ENCODE peak calls at places on chromosomes 2 and 18, in eight cellular contexts. One of them, this sample, is unnamed.

GRCh38 chr2:84870306-84870705 is 10.6 kb downstream of the TRABD2A start:
- DNase-seq in keratinocyte: no peak
- DNase-seq in small intestine: no peak
- DNase-seq in stomach: no peak
- DNase-seq in aorta: no peak
- DNase-seq in left lung: no peak
- DNase-seq in psoas muscle: no peak
- DNase-seq in cardiac muscle cell: no peak
- DNase-seq in this sample: no peak

GRCh38 chr18:28802546-28802945 is 625.6 kb upstream of the CDH2 start:
- DNase-seq in keratinocyte: no peak
- DNase-seq in small intestine: no peak
- DNase-seq in stomach: no peak
- DNase-seq in aorta: no peak
- DNase-seq in left lung: no peak
- DNase-seq in psoas muscle: no peak
- DNase-seq in cardiac muscle cell: no peak
- DNase-seq in this sample: no peak

GRCh38 chr18:49519041-49519971 is 32.3 kb upstream of the C18orf32 start:
- DNase-seq in keratinocyte: no peak
- DNase-seq in small intestine: no peak
- DNase-seq in stomach: no peak
- DNase-seq in aorta: no peak
- DNase-seq in left lung: no peak
- DNase-seq in psoas muscle: no peak
- DNase-seq in cardiac muscle cell: peak; percentile 60
- DNase-seq in this sample: peak; percentile 9

GRCh38 chr2:37149626-37150322 is 7.0 kb downstream of the EIF2AK2 start:
- DNase-seq in keratinocyte: no peak
- DNase-seq in small intestine: peak; percentile 82
- DNase-seq in stomach: no peak
- DNase-seq in aorta: no peak
- DNase-seq in left lung: no peak
- DNase-seq in psoas muscle: no peak
- DNase-seq in cardiac muscle cell: no peak
- DNase-seq in this sample: no peak

GRCh38 chr2:88350262-88350640 is 102.2 kb downstream of the FOXI3 start:
- DNase-seq in keratinocyte: no peak
- DNase-seq in small intestine: no peak
- DNase-seq in stomach: no peak
- DNase-seq in aorta: no peak
- DNase-seq in left lung: no peak
- DNase-seq in psoas muscle: no peak
- DNase-seq in cardiac muscle cell: no peak
- DNase-seq in this sample: no peak

GRCh38 chr18:48412339-48412929 is 3.3 kb upstream of the ZBTB7C start:
- DNase-seq in keratinocyte: no peak
- DNase-seq in small intestine: peak; percentile 74
- DNase-seq in stomach: no peak
- DNase-seq in aorta: no peak
- DNase-seq in left lung: no peak
- DNase-seq in psoas muscle: no peak
- DNase-seq in cardiac muscle cell: peak; percentile 72
- DNase-seq in this sample: no peak

GRCh38 chr2:68282814-68283812 is 30.8 kb upstream of the PPP3R1 start:
- DNase-seq in keratinocyte: no peak
- DNase-seq in small intestine: peak; percentile 42
- DNase-seq in stomach: no peak
- DNase-seq in aorta: no peak
- DNase-seq in left lung: no peak
- DNase-seq in psoas muscle: no peak
- DNase-seq in cardiac muscle cell: peak; percentile 17
- DNase-seq in this sample: no peak

GRCh38 chr18:63427566-63427965 is 5.3 kb upstream of the VPS4B start:
- DNase-seq in keratinocyte: peak; percentile 96
- DNase-seq in small intestine: peak; percentile 39
- DNase-seq in stomach: no peak
- DNase-seq in aorta: no peak
- DNase-seq in left lung: no peak
- DNase-seq in psoas muscle: no peak
- DNase-seq in cardiac muscle cell: no peak
- DNase-seq in this sample: no peak

GRCh38 chr2:84700006-84700405 is 180.9 kb downstream of the TRABD2A start:
- DNase-seq in keratinocyte: no peak
- DNase-seq in small intestine: no peak
- DNase-seq in stomach: no peak
- DNase-seq in aorta: no peak
- DNase-seq in left lung: no peak
- DNase-seq in psoas muscle: no peak
- DNase-seq in cardiac muscle cell: no peak
- DNase-seq in this sample: no peak

GRCh38 chr18:7117390-7118355 is at the start of gene LAMA1:
- DNase-seq in keratinocyte: no peak
- DNase-seq in small intestine: no peak
- DNase-seq in stomach: no peak
- DNase-seq in aorta: no peak
- DNase-seq in left lung: peak; percentile 34
- DNase-seq in psoas muscle: peak; percentile 29
- DNase-seq in cardiac muscle cell: peak; percentile 89
- DNase-seq in this sample: no peak

GRCh38 chr2:63058149-63058741 is 7.6 kb downstream of the OTX1 start:
- DNase-seq in keratinocyte: no peak
- DNase-seq in small intestine: no peak
- DNase-seq in stomach: no peak
- DNase-seq in aorta: no peak
- DNase-seq in left lung: no peak
- DNase-seq in psoas muscle: peak; percentile 9
- DNase-seq in cardiac muscle cell: no peak
- DNase-seq in this sample: no peak

GRCh38 chr2:105454801-105455485 is 56.1 kb upstream of the FHL2 start:
- DNase-seq in keratinocyte: peak; percentile 21
- DNase-seq in small intestine: peak; percentile 98
- DNase-seq in stomach: peak; percentile 52
- DNase-seq in aorta: peak; percentile 57
- DNase-seq in left lung: no peak
- DNase-seq in psoas muscle: no peak
- DNase-seq in cardiac muscle cell: peak; percentile 44
- DNase-seq in this sample: peak; percentile 32

GRCh38 chr18:75691483-75691882 is 264.0 kb upstream of the SMIM21 start:
- DNase-seq in keratinocyte: no peak
- DNase-seq in small intestine: no peak
- DNase-seq in stomach: no peak
- DNase-seq in aorta: no peak
- DNase-seq in left lung: no peak
- DNase-seq in psoas muscle: no peak
- DNase-seq in cardiac muscle cell: no peak
- DNase-seq in this sample: no peak

GRCh38 chr18:69161383-69162028 is 239.2 kb upstream of the DOK6 start:
- DNase-seq in keratinocyte: no peak
- DNase-seq in small intestine: no peak
- DNase-seq in stomach: no peak
- DNase-seq in aorta: no peak
- DNase-seq in left lung: no peak
- DNase-seq in psoas muscle: no peak
- DNase-seq in cardiac muscle cell: peak; percentile 28
- DNase-seq in this sample: no peak

GRCh38 chr18:13372405-13372995 is 153.9 kb downstream of the LDLRAD4 start:
- DNase-seq in keratinocyte: no peak
- DNase-seq in small intestine: no peak
- DNase-seq in stomach: no peak
- DNase-seq in aorta: no peak
- DNase-seq in left lung: no peak
- DNase-seq in psoas muscle: no peak
- DNase-seq in cardiac muscle cell: no peak
- DNase-seq in this sample: no peak

GRCh38 chr2:107072150-107072940 is 186.4 kb upstream of the ST6GAL2 start:
- DNase-seq in keratinocyte: no peak
- DNase-seq in small intestine: no peak
- DNase-seq in stomach: no peak
- DNase-seq in aorta: no peak
- DNase-seq in left lung: no peak
- DNase-seq in psoas muscle: no peak
- DNase-seq in cardiac muscle cell: no peak
- DNase-seq in this sample: no peak

GRCh38 chr2:3535794-3536681 is 16.7 kb upstream of the ADI1 start:
- DNase-seq in keratinocyte: peak; percentile 26
- DNase-seq in small intestine: peak; percentile 60
- DNase-seq in stomach: peak; percentile 55
- DNase-seq in aorta: peak; percentile 84
- DNase-seq in left lung: peak; percentile 72
- DNase-seq in psoas muscle: peak; percentile 70
- DNase-seq in cardiac muscle cell: no peak
- DNase-seq in this sample: peak; percentile 75

GRCh38 chr2:179569834-179570233 is 291.6 kb downstream of the ZNF385B start:
- DNase-seq in keratinocyte: no peak
- DNase-seq in small intestine: no peak
- DNase-seq in stomach: no peak
- DNase-seq in aorta: no peak
- DNase-seq in left lung: no peak
- DNase-seq in psoas muscle: no peak
- DNase-seq in cardiac muscle cell: no peak
- DNase-seq in this sample: no peak

GRCh38 chr2:176106636-176107539 is at the start of gene HOXD11:
- DNase-seq in keratinocyte: no peak
- DNase-seq in small intestine: peak; percentile 32
- DNase-seq in stomach: no peak
- DNase-seq in aorta: peak; percentile 30
- DNase-seq in left lung: no peak
- DNase-seq in psoas muscle: no peak
- DNase-seq in cardiac muscle cell: no peak
- DNase-seq in this sample: peak; percentile 72

GRCh38 chr2:161428240-161428587 is 12.1 kb downstream of the TBR1 start:
- DNase-seq in keratinocyte: no peak
- DNase-seq in small intestine: no peak
- DNase-seq in stomach: no peak
- DNase-seq in aorta: no peak
- DNase-seq in left lung: no peak
- DNase-seq in psoas muscle: no peak
- DNase-seq in cardiac muscle cell: no peak
- DNase-seq in this sample: no peak
- H3K4me3 ChIP-seq in keratinocyte: no peak overlapping the region
- H3K4me3 ChIP-seq in small intestine: no peak overlapping the region
- H3K4me3 ChIP-seq in stomach: no peak overlapping the region
- H3K4me3 ChIP-seq in aorta: no peak overlapping the region
- H3K4me3 ChIP-seq in left lung: no peak overlapping the region
- H3K4me3 ChIP-seq in psoas muscle: no peak overlapping the region
- H3K4me3 ChIP-seq in cardiac muscle cell: no peak overlapping the region
- H3K4me3 ChIP-seq in this sample: no peak overlapping the region

DNA sequence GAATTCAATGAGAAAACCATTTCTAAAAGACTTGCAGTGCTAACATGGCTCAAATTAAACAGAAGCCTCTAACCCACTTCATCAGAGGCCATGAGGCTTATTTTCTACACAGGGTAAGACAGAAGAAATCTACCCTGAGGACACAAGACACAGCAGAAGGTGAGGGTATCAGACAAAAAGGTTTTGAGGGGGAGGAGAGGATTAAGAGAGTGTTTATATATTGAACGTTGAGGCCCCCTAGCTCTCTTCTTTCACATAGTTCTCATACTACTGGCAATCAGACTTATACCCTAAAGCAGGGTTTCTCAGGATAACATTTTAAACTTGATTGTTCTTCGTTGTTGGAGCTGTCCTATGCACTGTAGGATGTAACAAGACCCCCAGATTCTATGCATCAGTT is 21.4 kb downstream of the ORC4 start:
- DNase-seq in keratinocyte: no peak
- DNase-seq in small intestine: no peak
- DNase-seq in stomach: no peak
- DNase-seq in aorta: no peak
- DNase-seq in left lung: no peak
- DNase-seq in psoas muscle: no peak
- DNase-seq in cardiac muscle cell: no peak
- DNase-seq in this sample: no peak
- H3K27ac ChIP-seq in keratinocyte: no peak overlapping the region
- H3K27ac ChIP-seq in small intestine: no peak overlapping the region
- H3K27ac ChIP-seq in stomach: no peak overlapping the region
- H3K27ac ChIP-seq in aorta: no peak overlapping the region
- H3K27ac ChIP-seq in left lung: no peak overlapping the region
- H3K27ac ChIP-seq in psoas muscle: no peak overlapping the region
- H3K27ac ChIP-seq in cardiac muscle cell: no peak overlapping the region
- H3K27ac ChIP-seq in this sample: no peak overlapping the region

DNA sequence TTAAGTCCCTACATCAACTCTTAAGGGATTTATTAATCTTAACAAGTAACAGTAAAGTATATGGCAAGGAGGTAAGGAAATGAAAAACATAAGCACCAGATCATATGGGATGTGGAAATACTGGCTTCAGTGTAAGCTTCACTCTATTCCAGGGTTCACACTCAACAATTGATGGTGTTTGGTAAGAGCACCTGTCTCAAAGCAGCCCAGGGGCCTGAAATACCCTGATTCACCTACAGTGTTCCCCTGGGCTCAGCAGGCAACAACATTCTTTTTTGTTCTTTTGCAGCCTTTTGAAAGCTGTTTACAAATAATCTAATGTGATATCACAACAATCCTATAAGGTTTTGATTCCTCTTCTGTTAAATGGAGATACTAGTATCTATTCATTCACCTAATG is 1.2 kb upstream of the MLPH start:
- DNase-seq in keratinocyte: no peak
- DNase-seq in small intestine: no peak
- DNase-seq in stomach: no peak
- DNase-seq in aorta: no peak
- DNase-seq in left lung: no peak
- DNase-seq in psoas muscle: no peak
- DNase-seq in cardiac muscle cell: no peak
- DNase-seq in this sample: no peak
- H3K4me3 ChIP-seq in keratinocyte: no peak overlapping the region
- H3K4me3 ChIP-seq in small intestine: no peak overlapping the region
- H3K4me3 ChIP-seq in stomach: peak overlapping the region; percentile 68
- H3K4me3 ChIP-seq in aorta: no peak overlapping the region
- H3K4me3 ChIP-seq in left lung: no peak overlapping the region
- H3K4me3 ChIP-seq in psoas muscle: peak overlapping the region; percentile 72
- H3K4me3 ChIP-seq in cardiac muscle cell: no peak overlapping the region
- H3K4me3 ChIP-seq in this sample: no peak overlapping the region

GRCh38 chr2:165112133-165112573 is 91.7 kb downstream of the SCN3A start:
- DNase-seq in keratinocyte: no peak
- DNase-seq in small intestine: no peak
- DNase-seq in stomach: no peak
- DNase-seq in aorta: no peak
- DNase-seq in left lung: no peak
- DNase-seq in psoas muscle: no peak
- DNase-seq in cardiac muscle cell: no peak
- DNase-seq in this sample: no peak

GRCh38 chr2:165110394-165110793 is 93.5 kb downstream of the SCN3A start:
- DNase-seq in keratinocyte: no peak
- DNase-seq in small intestine: no peak
- DNase-seq in stomach: no peak
- DNase-seq in aorta: no peak
- DNase-seq in left lung: no peak
- DNase-seq in psoas muscle: no peak
- DNase-seq in cardiac muscle cell: no peak
- DNase-seq in this sample: no peak

GRCh38 chr2:165113414-165113813 is 90.4 kb downstream of the SCN3A start:
- DNase-seq in keratinocyte: no peak
- DNase-seq in small intestine: no peak
- DNase-seq in stomach: no peak
- DNase-seq in aorta: no peak
- DNase-seq in left lung: no peak
- DNase-seq in psoas muscle: no peak
- DNase-seq in cardiac muscle cell: no peak
- DNase-seq in this sample: no peak

GRCh38 chr2:165114345-165114943 is 89.4 kb downstream of the SCN3A start:
- DNase-seq in keratinocyte: no peak
- DNase-seq in small intestine: no peak
- DNase-seq in stomach: no peak
- DNase-seq in aorta: no peak
- DNase-seq in left lung: no peak
- DNase-seq in psoas muscle: no peak
- DNase-seq in cardiac muscle cell: no peak
- DNase-seq in this sample: no peak

GRCh38 chr2:165112789-165113188 is 91.1 kb downstream of the SCN3A start:
- DNase-seq in keratinocyte: no peak
- DNase-seq in small intestine: no peak
- DNase-seq in stomach: no peak
- DNase-seq in aorta: no peak
- DNase-seq in left lung: no peak
- DNase-seq in psoas muscle: no peak
- DNase-seq in cardiac muscle cell: no peak
- DNase-seq in this sample: no peak
- H3K27ac ChIP-seq in keratinocyte: no peak overlapping the region
- H3K27ac ChIP-seq in small intestine: no peak overlapping the region
- H3K27ac ChIP-seq in stomach: no peak overlapping the region
- H3K27ac ChIP-seq in aorta: no peak overlapping the region
- H3K27ac ChIP-seq in left lung: no peak overlapping the region
- H3K27ac ChIP-seq in psoas muscle: no peak overlapping the region
- H3K27ac ChIP-seq in cardiac muscle cell: no peak overlapping the region
- H3K27ac ChIP-seq in this sample: no peak overlapping the region

This sample was measured in right lobe of liver.